ENCODE peak calls at places on chromosome 20, in four cellular contexts. W, U, Q and T are unnamed samples.

GRCh38 chr20:50510706-50511401 is 671 bp downstream of the PTPN1 start:
- DNase-seq in W (no peak), U (peak; percentile 38), Q (no peak), T (no peak)

GRCh38 chr20:35385733-35386132 is 26.0 kb downstream of the UQCC1 start:
- DNase-seq in W (no peak), U (no peak), Q (no peak), T (no peak)

GRCh38 chr20:2604506-2604835 is 48.0 kb upstream of the NOP56 start:
- DNase-seq in W (no peak), U (no peak), Q (no peak), T (no peak)

GRCh38 chr20:44641305-44641704 is 10.2 kb downstream of the ADA start:
- DNase-seq in W (no peak), U (no peak), Q (no peak), T (no peak)

GRCh38 chr20:48210111-48211029 is 425.1 kb upstream of the SULF2 start:
- DNase-seq in W (no peak), U (no peak), Q (no peak), T (no peak)

GRCh38 chr20:2688041-2688591 is 4.5 kb upstream of the EBF4 start:
- DNase-seq in W (peak; percentile 66), U (no peak), Q (no peak), T (no peak)

GRCh38 chr20:41452226-41452625 is 85.6 kb upstream of the EMILIN3 start:
- DNase-seq in W (no peak), U (no peak), Q (no peak), T (no peak)

GRCh38 chr20:62515280-62515679 is 39.5 kb upstream of the GATA5 start:
- DNase-seq in W (no peak), U (no peak), Q (no peak), T (no peak)

GRCh38 chr20:43942661-43943285 is 28.1 kb downstream of the TOX2 start:
- DNase-seq in W (no peak), U (peak; percentile 47), Q (no peak), T (no peak)

GRCh38 chr20:60808701-60809100 is 443.4 kb upstream of the CDH4 start:
- DNase-seq in W (no peak), U (no peak), Q (no peak), T (no peak)

GRCh38 chr20:7665311-7665863 is 274.9 kb downstream of the HAO1 start:
- DNase-seq in W (no peak), U (no peak), Q (no peak), T (no peak)

GRCh38 chr20:46558511-46558959 is 8.1 kb upstream of the OCSTAMP start:
- DNase-seq in W (no peak), U (peak; percentile 66), Q (no peak), T (no peak)

GRCh38 chr20:2140561-2140960 is 38.9 kb downstream of the STK35 start:
- DNase-seq in W (no peak), U (no peak), Q (no peak), T (no peak)

GRCh38 chr20:10594286-10594868 is 79.4 kb downstream of the JAG1 start:
- DNase-seq in W (no peak), U (no peak), Q (no peak), T (no peak)

GRCh38 chr20:17226410-17227198 is at the start of gene PCSK2:
- DNase-seq in W (no peak), U (no peak), Q (no peak), T (no peak)

GRCh38 chr20:57957397-57958049 is 247.7 kb upstream of the PMEPA1 start:
- DNase-seq in W (no peak), U (no peak), Q (no peak), T (no peak)

GRCh38 chr20:32464401-32465091 is 106.4 kb downstream of the ASXL1 start:
- DNase-seq in W (no peak), U (no peak), Q (no peak), T (no peak)

GRCh38 chr20:63121246-63121645 is 94.7 kb downstream of the YTHDF1 start:
- DNase-seq in W (no peak), U (no peak), Q (no peak), T (no peak)

GRCh38 chr20:61835791-61836350 is 229.8 kb downstream of the TAF4 start:
- DNase-seq in W (no peak), U (no peak), Q (no peak), T (no peak)

GRCh38 chr20:62186887-62187866 is 4.3 kb downstream of the MTG2 start:
- DNase-seq in W (no peak), U (no peak), Q (no peak), T (no peak)

GRCh38 chr20:21515300-21516179 is 1.7 kb upstream of the NKX2-2 start:
- DNase-seq in W (no peak), U (no peak), Q (no peak), T (peak; percentile 29)

GRCh38 chr20:12171927-12172581 is 254.4 kb downstream of the BTBD3 start:
- DNase-seq in W (no peak), U (no peak), Q (no peak), T (no peak)

GRCh38 chr20:62539646-62540045 is 63.9 kb upstream of the GATA5 start:
- DNase-seq in W (no peak), U (no peak), Q (no peak), T (no peak)

GRCh38 chr20:25077610-25078169 is 4.3 kb downstream of the VSX1 start:
- DNase-seq in W (no peak), U (no peak), Q (no peak), T (peak; percentile 74)

GRCh38 chr20:25340380-25340779 is 50.3 kb downstream of the ABHD12 start:
- DNase-seq in W (no peak), U (no peak), Q (no peak), T (no peak)

GRCh38 chr20:32390999-32391398 is 32.9 kb downstream of the ASXL1 start:
- DNase-seq in W (no peak), U (no peak), Q (no peak), T (no peak)

GRCh38 chr20:33012327-33013189 is 5.1 kb downstream of the BPIFB2 start:
- DNase-seq in W (no peak), U (no peak), Q (no peak), T (no peak)

GRCh38 chr20:2244993-2245392 is 50.8 kb upstream of the TGM3 start:
- DNase-seq in W (no peak), U (no peak), Q (no peak), T (no peak)

GRCh38 chr20:57330998-57331397 is 1.4 kb downstream of the SPO11 start:
- DNase-seq in W (no peak), U (no peak), Q (no peak), T (no peak)

GRCh38 chr20:645318-646106 is 7.5 kb downstream of the SRXN1 start:
- DNase-seq in W (peak; percentile 42), U (peak; percentile 76), Q (no peak), T (no peak)

GRCh38 chr20:32050851-32051556 is 1.0 kb upstream of the HCK start:
- DNase-seq in W (no peak), U (no peak), Q (no peak), T (no peak)

GRCh38 chr20:61896058-61896961 is 169.4 kb downstream of the TAF4 start:
- DNase-seq in W (no peak), U (peak; percentile 73), Q (no peak), T (no peak)

GRCh38 chr20:58481541-58482021 is 33.6 kb downstream of the APCDD1L start:
- DNase-seq in W (peak; percentile 12), U (peak; percentile 61), Q (no peak), T (no peak)

GRCh38 chr20:32847964-32848363 is 10.8 kb upstream of the EFCAB8 start:
- DNase-seq in W (no peak), U (no peak), Q (no peak), T (no peak)

GRCh38 chr20:39813190-39813829 is 851.2 kb downstream of the DHX35 start:
- DNase-seq in W (no peak), U (no peak), Q (no peak), T (no peak)

GRCh38 chr20:46400253-46400652 is 6.2 kb downstream of the ELMO2 start:
- DNase-seq in W (no peak), U (no peak), Q (no peak), T (no peak)

GRCh38 chr20:58233393-58233792 is 4.9 kb upstream of the ANKRD60 start:
- DNase-seq in W (no peak), U (no peak), Q (no peak), T (no peak)